ENCODE peak calls at places on chromosome 2, in ten cellular contexts. One of them, this sample, is unnamed.

GRCh38 chr2:203867561-203868200 is at the start of gene CTLA4:
- DNase-seq in activated effector memory CD4-positive, alpha-beta T cell treated with Interleukin-2 at 50 U/mL for 16 hours: no peak
- DNase-seq in HTR-8/SVneo: no peak
- DNase-seq in NCI-H1092: no peak
- DNase-seq in NCI-H1694 treated with DMSO at 0.1 percent for 48 hours: no peak
- DNase-seq in HS-5: no peak
- DNase-seq in hepatic stellate cell: no peak
- DNase-seq in foreskin fibroblast: no peak
- DNase-seq in NB4: no peak
- DNase-seq in Daoy: no peak
- DNase-seq in this sample: no peak

GRCh38 chr2:150607471-150607870 is 120.0 kb upstream of the RND3 start:
- DNase-seq in HTR-8/SVneo: no peak
- DNase-seq in NCI-H1092: no peak
- DNase-seq in Daoy: no peak
- DNase-seq in HS-5: no peak
- DNase-seq in NB4: no peak
- DNase-seq in NCI-H1694 treated with DMSO at 0.1 percent for 48 hours: no peak
- DNase-seq in activated effector memory CD4-positive, alpha-beta T cell treated with Interleukin-2 at 50 U/mL for 16 hours: no peak
- DNase-seq in foreskin fibroblast: no peak
- DNase-seq in hepatic stellate cell: no peak
- DNase-seq in this sample: no peak

GRCh38 chr2:64421199-64421598 is 32.8 kb upstream of the LGALSL start:
- DNase-seq in hepatic stellate cell: no peak
- DNase-seq in NCI-H1092: no peak
- DNase-seq in NCI-H1694 treated with DMSO at 0.1 percent for 48 hours: no peak
- DNase-seq in HS-5: no peak
- DNase-seq in Daoy: no peak
- DNase-seq in foreskin fibroblast: no peak
- DNase-seq in activated effector memory CD4-positive, alpha-beta T cell treated with Interleukin-2 at 50 U/mL for 16 hours: no peak
- DNase-seq in NB4: no peak
- DNase-seq in HTR-8/SVneo: no peak
- DNase-seq in this sample: no peak

GRCh38 chr2:198073253-198073652 is 268.9 kb downstream of the PLCL1 start:
- DNase-seq in activated effector memory CD4-positive, alpha-beta T cell treated with Interleukin-2 at 50 U/mL for 16 hours: no peak
- DNase-seq in HTR-8/SVneo: no peak
- DNase-seq in HS-5: no peak
- DNase-seq in hepatic stellate cell: peak
- DNase-seq in NCI-H1694 treated with DMSO at 0.1 percent for 48 hours: no peak
- DNase-seq in foreskin fibroblast: no peak
- DNase-seq in NB4: no peak
- DNase-seq in Daoy: no peak
- DNase-seq in NCI-H1092: no peak
- DNase-seq in this sample: no peak

GRCh38 chr2:108403494-108403893 is 25.7 kb downstream of the SULT1C4 start:
- DNase-seq in activated effector memory CD4-positive, alpha-beta T cell treated with Interleukin-2 at 50 U/mL for 16 hours: no peak
- DNase-seq in hepatic stellate cell: peak
- DNase-seq in NCI-H1092: no peak
- DNase-seq in NB4: no peak
- DNase-seq in foreskin fibroblast: peak
- DNase-seq in HTR-8/SVneo: peak
- DNase-seq in Daoy: peak
- DNase-seq in NCI-H1694 treated with DMSO at 0.1 percent for 48 hours: no peak
- DNase-seq in HS-5: no peak
- DNase-seq in this sample: no peak

GRCh38 chr2:140775426-140775825 is 1355.4 kb downstream of the LRP1B start:
- DNase-seq in HTR-8/SVneo: no peak
- DNase-seq in foreskin fibroblast: no peak
- DNase-seq in hepatic stellate cell: no peak
- DNase-seq in HS-5: no peak
- DNase-seq in NCI-H1092: no peak
- DNase-seq in NB4: no peak
- DNase-seq in Daoy: no peak
- DNase-seq in NCI-H1694 treated with DMSO at 0.1 percent for 48 hours: peak
- DNase-seq in activated effector memory CD4-positive, alpha-beta T cell treated with Interleukin-2 at 50 U/mL for 16 hours: no peak
- DNase-seq in this sample: no peak

GRCh38 chr2:169734172-169734847 is 678 bp downstream of the KLHL23 start:
- DNase-seq in HS-5: no peak
- DNase-seq in activated effector memory CD4-positive, alpha-beta T cell treated with Interleukin-2 at 50 U/mL for 16 hours: no peak
- DNase-seq in NCI-H1694 treated with DMSO at 0.1 percent for 48 hours: peak
- DNase-seq in Daoy: peak
- DNase-seq in HTR-8/SVneo: peak
- DNase-seq in NCI-H1092: peak
- DNase-seq in NB4: peak
- DNase-seq in foreskin fibroblast: no peak
- DNase-seq in hepatic stellate cell: no peak
- DNase-seq in this sample: no peak

GRCh38 chr2:241659150-241659739 is 21.8 kb downstream of the ATG4B start:
- DNase-seq in foreskin fibroblast: peak
- DNase-seq in NB4: peak
- DNase-seq in HTR-8/SVneo: peak
- DNase-seq in HS-5: no peak
- DNase-seq in Daoy: peak
- DNase-seq in NCI-H1092: peak
- DNase-seq in activated effector memory CD4-positive, alpha-beta T cell treated with Interleukin-2 at 50 U/mL for 16 hours: no peak
- DNase-seq in NCI-H1694 treated with DMSO at 0.1 percent for 48 hours: peak
- DNase-seq in hepatic stellate cell: peak
- DNase-seq in this sample: no peak

GRCh38 chr2:74099271-74099670 is 48.4 kb downstream of the BOLA3 start:
- DNase-seq in activated effector memory CD4-positive, alpha-beta T cell treated with Interleukin-2 at 50 U/mL for 16 hours: no peak
- DNase-seq in HTR-8/SVneo: no peak
- DNase-seq in NCI-H1694 treated with DMSO at 0.1 percent for 48 hours: no peak
- DNase-seq in foreskin fibroblast: no peak
- DNase-seq in Daoy: no peak
- DNase-seq in NCI-H1092: no peak
- DNase-seq in NB4: no peak
- DNase-seq in HS-5: no peak
- DNase-seq in hepatic stellate cell: no peak
- DNase-seq in this sample: no peak

GRCh38 chr2:121263996-121264715 is 20.8 kb downstream of the TFCP2L1 start:
- DNase-seq in foreskin fibroblast: no peak
- DNase-seq in hepatic stellate cell: no peak
- DNase-seq in NCI-H1092: no peak
- DNase-seq in NCI-H1694 treated with DMSO at 0.1 percent for 48 hours: no peak
- DNase-seq in HTR-8/SVneo: no peak
- DNase-seq in activated effector memory CD4-positive, alpha-beta T cell treated with Interleukin-2 at 50 U/mL for 16 hours: no peak
- DNase-seq in HS-5: no peak
- DNase-seq in Daoy: no peak
- DNase-seq in NB4: no peak
- DNase-seq in this sample: no peak

GRCh38 chr2:26454561-26455001 is 23.3 kb downstream of the OTOF start:
- DNase-seq in hepatic stellate cell: no peak
- DNase-seq in HS-5: no peak
- DNase-seq in HTR-8/SVneo: no peak
- DNase-seq in Daoy: no peak
- DNase-seq in NCI-H1092: no peak
- DNase-seq in NCI-H1694 treated with DMSO at 0.1 percent for 48 hours: no peak
- DNase-seq in NB4: no peak
- DNase-seq in activated effector memory CD4-positive, alpha-beta T cell treated with Interleukin-2 at 50 U/mL for 16 hours: no peak
- DNase-seq in foreskin fibroblast: no peak
- DNase-seq in this sample: no peak

GRCh38 chr2:112623913-112624777 is 21.6 kb upstream of the SLC20A1 start:
- DNase-seq in Daoy: peak
- DNase-seq in activated effector memory CD4-positive, alpha-beta T cell treated with Interleukin-2 at 50 U/mL for 16 hours: peak
- DNase-seq in NCI-H1694 treated with DMSO at 0.1 percent for 48 hours: no peak
- DNase-seq in HTR-8/SVneo: peak
- DNase-seq in NCI-H1092: no peak
- DNase-seq in NB4: peak
- DNase-seq in HS-5: peak
- DNase-seq in hepatic stellate cell: peak
- DNase-seq in foreskin fibroblast: peak
- DNase-seq in this sample: no peak

GRCh38 chr2:71385008-71385407 is 53.4 kb downstream of the ZNF638 start:
- DNase-seq in Daoy: no peak
- DNase-seq in NCI-H1092: no peak
- DNase-seq in activated effector memory CD4-positive, alpha-beta T cell treated with Interleukin-2 at 50 U/mL for 16 hours: no peak
- DNase-seq in HTR-8/SVneo: peak
- DNase-seq in NCI-H1694 treated with DMSO at 0.1 percent for 48 hours: no peak
- DNase-seq in hepatic stellate cell: peak
- DNase-seq in NB4: no peak
- DNase-seq in foreskin fibroblast: peak
- DNase-seq in HS-5: peak
- DNase-seq in this sample: no peak

GRCh38 chr2:121287956-121288355 is 3.0 kb upstream of the TFCP2L1 start:
- DNase-seq in activated effector memory CD4-positive, alpha-beta T cell treated with Interleukin-2 at 50 U/mL for 16 hours: no peak
- DNase-seq in hepatic stellate cell: no peak
- DNase-seq in Daoy: no peak
- DNase-seq in HS-5: no peak
- DNase-seq in NCI-H1092: no peak
- DNase-seq in NB4: no peak
- DNase-seq in NCI-H1694 treated with DMSO at 0.1 percent for 48 hours: no peak
- DNase-seq in HTR-8/SVneo: no peak
- DNase-seq in foreskin fibroblast: no peak
- DNase-seq in this sample: no peak

GRCh38 chr2:219969508-219969907 is 342.1 kb downstream of the SLC4A3 start:
- DNase-seq in NCI-H1694 treated with DMSO at 0.1 percent for 48 hours: no peak
- DNase-seq in NCI-H1092: no peak
- DNase-seq in NB4: no peak
- DNase-seq in hepatic stellate cell: no peak
- DNase-seq in HTR-8/SVneo: peak
- DNase-seq in HS-5: peak
- DNase-seq in Daoy: peak
- DNase-seq in foreskin fibroblast: no peak
- DNase-seq in activated effector memory CD4-positive, alpha-beta T cell treated with Interleukin-2 at 50 U/mL for 16 hours: no peak
- DNase-seq in this sample: no peak

GRCh38 chr2:429575-430254 is 141.8 kb upstream of the ALKAL2 start:
- DNase-seq in NCI-H1092: no peak
- DNase-seq in NCI-H1694 treated with DMSO at 0.1 percent for 48 hours: no peak
- DNase-seq in hepatic stellate cell: no peak
- DNase-seq in HTR-8/SVneo: no peak
- DNase-seq in NB4: no peak
- DNase-seq in activated effector memory CD4-positive, alpha-beta T cell treated with Interleukin-2 at 50 U/mL for 16 hours: peak
- DNase-seq in foreskin fibroblast: no peak
- DNase-seq in HS-5: no peak
- DNase-seq in Daoy: no peak
- DNase-seq in this sample: no peak

GRCh38 chr2:96514521-96514920 is 9.4 kb upstream of the NEURL3 start:
- DNase-seq in Daoy: no peak
- DNase-seq in HS-5: no peak
- DNase-seq in foreskin fibroblast: no peak
- DNase-seq in activated effector memory CD4-positive, alpha-beta T cell treated with Interleukin-2 at 50 U/mL for 16 hours: no peak
- DNase-seq in hepatic stellate cell: no peak
- DNase-seq in NB4: no peak
- DNase-seq in HTR-8/SVneo: no peak
- DNase-seq in NCI-H1092: no peak
- DNase-seq in NCI-H1694 treated with DMSO at 0.1 percent for 48 hours: no peak
- DNase-seq in this sample: no peak

GRCh38 chr2:177265834-177266817 is 1.6 kb upstream of the NFE2L2 start:
- DNase-seq in HTR-8/SVneo: no peak
- DNase-seq in HS-5: no peak
- DNase-seq in foreskin fibroblast: no peak
- DNase-seq in NCI-H1694 treated with DMSO at 0.1 percent for 48 hours: no peak
- DNase-seq in activated effector memory CD4-positive, alpha-beta T cell treated with Interleukin-2 at 50 U/mL for 16 hours: no peak
- DNase-seq in Daoy: no peak
- DNase-seq in NB4: peak
- DNase-seq in NCI-H1092: no peak
- DNase-seq in hepatic stellate cell: peak
- DNase-seq in this sample: peak

GRCh38 chr2:195848119-195848899 is 191.3 kb downstream of the SLC39A10 start:
- DNase-seq in hepatic stellate cell: no peak
- DNase-seq in HTR-8/SVneo: no peak
- DNase-seq in activated effector memory CD4-positive, alpha-beta T cell treated with Interleukin-2 at 50 U/mL for 16 hours: no peak
- DNase-seq in NCI-H1092: no peak
- DNase-seq in NB4: peak
- DNase-seq in HS-5: no peak
- DNase-seq in NCI-H1694 treated with DMSO at 0.1 percent for 48 hours: peak
- DNase-seq in Daoy: no peak
- DNase-seq in foreskin fibroblast: no peak
- DNase-seq in this sample: no peak

GRCh38 chr2:238299803-238300202 is 11.4 kb upstream of the PER2 start:
- DNase-seq in NCI-H1694 treated with DMSO at 0.1 percent for 48 hours: no peak
- DNase-seq in NB4: no peak
- DNase-seq in NCI-H1092: no peak
- DNase-seq in hepatic stellate cell: no peak
- DNase-seq in Daoy: no peak
- DNase-seq in HS-5: no peak
- DNase-seq in activated effector memory CD4-positive, alpha-beta T cell treated with Interleukin-2 at 50 U/mL for 16 hours: no peak
- DNase-seq in foreskin fibroblast: no peak
- DNase-seq in HTR-8/SVneo: no peak
- DNase-seq in this sample: no peak

GRCh38 chr2:57893800-57894199 is 152.8 kb upstream of the VRK2 start:
- DNase-seq in NCI-H1694 treated with DMSO at 0.1 percent for 48 hours: peak
- DNase-seq in NCI-H1092: no peak
- DNase-seq in hepatic stellate cell: no peak
- DNase-seq in Daoy: no peak
- DNase-seq in foreskin fibroblast: no peak
- DNase-seq in HS-5: no peak
- DNase-seq in HTR-8/SVneo: no peak
- DNase-seq in activated effector memory CD4-positive, alpha-beta T cell treated with Interleukin-2 at 50 U/mL for 16 hours: no peak
- DNase-seq in NB4: no peak
- DNase-seq in this sample: no peak

GRCh38 chr2:63743170-63743975 is 98.3 kb upstream of the UGP2 start:
- DNase-seq in NB4: no peak
- DNase-seq in NCI-H1694 treated with DMSO at 0.1 percent for 48 hours: no peak
- DNase-seq in hepatic stellate cell: no peak
- DNase-seq in NCI-H1092: no peak
- DNase-seq in foreskin fibroblast: no peak
- DNase-seq in Daoy: no peak
- DNase-seq in HS-5: no peak
- DNase-seq in activated effector memory CD4-positive, alpha-beta T cell treated with Interleukin-2 at 50 U/mL for 16 hours: no peak
- DNase-seq in HTR-8/SVneo: no peak
- DNase-seq in this sample: no peak

GRCh38 chr2:175476374-175476773 is 294.9 kb upstream of the ATP5MC3 start:
- DNase-seq in NCI-H1092: no peak
- DNase-seq in NB4: peak
- DNase-seq in HS-5: no peak
- DNase-seq in NCI-H1694 treated with DMSO at 0.1 percent for 48 hours: no peak
- DNase-seq in hepatic stellate cell: no peak
- DNase-seq in HTR-8/SVneo: no peak
- DNase-seq in Daoy: no peak
- DNase-seq in foreskin fibroblast: no peak
- DNase-seq in activated effector memory CD4-positive, alpha-beta T cell treated with Interleukin-2 at 50 U/mL for 16 hours: no peak
- DNase-seq in this sample: no peak

GRCh38 chr2:78676921-78677696 is 348.4 kb upstream of the REG3G start:
- DNase-seq in hepatic stellate cell: no peak
- DNase-seq in NB4: peak
- DNase-seq in Daoy: peak
- DNase-seq in HS-5: no peak
- DNase-seq in activated effector memory CD4-positive, alpha-beta T cell treated with Interleukin-2 at 50 U/mL for 16 hours: no peak
- DNase-seq in NCI-H1694 treated with DMSO at 0.1 percent for 48 hours: no peak
- DNase-seq in foreskin fibroblast: no peak
- DNase-seq in HTR-8/SVneo: no peak
- DNase-seq in NCI-H1092: no peak
- DNase-seq in this sample: peak

GRCh38 chr2:2765176-2765800 is 434.2 kb upstream of the MYT1L start:
- DNase-seq in foreskin fibroblast: no peak
- DNase-seq in NCI-H1694 treated with DMSO at 0.1 percent for 48 hours: no peak
- DNase-seq in NCI-H1092: no peak
- DNase-seq in HS-5: no peak
- DNase-seq in NB4: no peak
- DNase-seq in Daoy: no peak
- DNase-seq in hepatic stellate cell: no peak
- DNase-seq in HTR-8/SVneo: no peak
- DNase-seq in activated effector memory CD4-positive, alpha-beta T cell treated with Interleukin-2 at 50 U/mL for 16 hours: no peak
- DNase-seq in this sample: no peak

GRCh38 chr2:215372968-215373649 is 61.2 kb downstream of the ATIC start:
- DNase-seq in hepatic stellate cell: no peak
- DNase-seq in HTR-8/SVneo: no peak
- DNase-seq in NB4: no peak
- DNase-seq in NCI-H1694 treated with DMSO at 0.1 percent for 48 hours: no peak
- DNase-seq in activated effector memory CD4-positive, alpha-beta T cell treated with Interleukin-2 at 50 U/mL for 16 hours: no peak
- DNase-seq in HS-5: no peak
- DNase-seq in NCI-H1092: no peak
- DNase-seq in foreskin fibroblast: no peak
- DNase-seq in Daoy: no peak
- DNase-seq in this sample: no peak

GRCh38 chr2:37350034-37350433 is 5.6 kb downstream of the QPCT start:
- DNase-seq in HTR-8/SVneo: no peak
- DNase-seq in HS-5: no peak
- DNase-seq in NB4: peak
- DNase-seq in foreskin fibroblast: no peak
- DNase-seq in activated effector memory CD4-positive, alpha-beta T cell treated with Interleukin-2 at 50 U/mL for 16 hours: no peak
- DNase-seq in NCI-H1092: peak
- DNase-seq in hepatic stellate cell: no peak
- DNase-seq in NCI-H1694 treated with DMSO at 0.1 percent for 48 hours: no peak
- DNase-seq in Daoy: peak
- DNase-seq in this sample: no peak

GRCh38 chr2:102581911-102582310 is 37.4 kb upstream of the SLC9A2 start:
- DNase-seq in NCI-H1092: no peak
- DNase-seq in activated effector memory CD4-positive, alpha-beta T cell treated with Interleukin-2 at 50 U/mL for 16 hours: no peak
- DNase-seq in HS-5: no peak
- DNase-seq in Daoy: no peak
- DNase-seq in hepatic stellate cell: no peak
- DNase-seq in foreskin fibroblast: no peak
- DNase-seq in HTR-8/SVneo: no peak
- DNase-seq in NB4: peak
- DNase-seq in NCI-H1694 treated with DMSO at 0.1 percent for 48 hours: no peak
- DNase-seq in this sample: no peak